ENCODE peak calls at places on chromosomes 7 and 10, in ten cellular contexts. R, T, U, B, A, O, L, D, H and N are unnamed samples.

GRCh38 chr7:94344826-94345225 is 49.9 kb upstream of the COL1A2 start:
- DNase-seq in L (peak), U (no peak), D (no peak), R (no peak), A (no peak), H (no peak), B (peak), O (no peak), T (no peak), N (no peak)

GRCh38 chr10:89206402-89207180 is 526 bp downstream of the CH25H start:
- DNase-seq in T (no peak), R (peak), U (no peak), L (peak), B (no peak), D (peak), A (peak), O (peak), H (no peak), N (peak)

GRCh38 chr7:29866490-29866930 is 60.2 kb downstream of the WIPF3 start:
- DNase-seq in T (peak), D (peak), L (no peak), O (no peak), R (no peak), U (peak), B (peak), H (no peak), A (no peak), N (peak)

GRCh38 chr10:122192142-122192541 is 79.0 kb upstream of the BTBD16 start:
- DNase-seq in U (no peak), A (no peak), O (peak), H (no peak), B (no peak), D (no peak), L (no peak), T (no peak), R (no peak), N (peak)

GRCh38 chr7:94445696-94446194 is 51.0 kb downstream of the COL1A2 start:
- DNase-seq in H (no peak), A (no peak), R (no peak), O (no peak), L (no peak), U (no peak), B (no peak), T (no peak), D (no peak), N (no peak)

GRCh38 chr10:133089461-133089800 is 1.7 kb downstream of the ADGRA1 start:
- DNase-seq in A (no peak), H (no peak), D (no peak), T (no peak), U (no peak), O (no peak), L (no peak), R (no peak), B (no peak), N (no peak)

GRCh38 chr7:77419102-77419501 is 3.0 kb upstream of the GSAP start:
- DNase-seq in A (no peak), L (no peak), O (no peak), T (no peak), D (no peak), H (no peak), U (no peak), R (no peak), B (no peak), N (no peak)

GRCh38 chr7:116525298-116525912 is 569 bp downstream of the CAV1 start:
- DNase-seq in A (no peak), R (peak), D (peak), B (no peak), T (peak), H (no peak), L (peak), O (peak), U (no peak), N (peak)

GRCh38 chr7:2018786-2019692 is 213.7 kb downstream of the MAD1L1 start:
- DNase-seq in O (peak), D (peak), B (peak), L (peak), R (peak), T (no peak), U (peak), H (peak), A (no peak), N (peak)

DNA sequence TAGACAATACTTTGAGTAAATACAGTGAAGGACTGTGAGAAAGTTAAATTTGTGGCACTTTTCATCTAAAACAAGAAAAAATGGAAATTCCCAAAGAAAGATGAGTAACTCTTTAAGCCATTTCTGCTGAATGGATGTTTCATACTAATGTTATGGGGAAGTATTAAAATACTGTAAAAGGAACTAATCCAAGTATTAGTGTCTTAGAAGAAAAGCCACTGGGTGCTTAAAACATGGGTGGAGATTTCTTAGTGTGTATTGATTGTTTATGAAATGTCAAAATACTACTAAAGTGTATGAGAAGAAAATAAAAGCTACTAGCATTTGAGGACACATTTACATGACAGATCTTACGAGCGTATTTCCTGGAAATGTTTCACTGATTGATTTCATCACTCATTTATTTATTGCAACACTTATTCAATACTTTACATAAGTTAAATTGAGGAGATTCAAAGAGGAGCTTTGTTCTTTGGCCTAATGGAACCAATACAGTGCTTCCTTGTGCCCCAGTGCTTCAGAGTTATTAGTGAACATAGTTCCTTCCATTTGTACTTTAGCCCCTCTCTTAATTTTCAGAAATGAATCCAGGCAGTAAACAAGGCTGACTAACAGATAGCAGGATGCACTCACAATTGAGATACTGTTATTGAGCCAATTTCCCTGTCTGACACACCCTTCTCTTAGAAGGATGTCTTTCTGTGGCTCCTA is 155.5 kb upstream of the AHR start:
- DNase-seq in D (no peak), B (no peak), U (no peak), L (peak), T (no peak), H (no peak), R (no peak), O (no peak), A (no peak), N (no peak)
- H3K4me3 ChIP-seq in D (peak), B (peak), U (peak), L (no peak), T (no peak), H (no peak), R (no peak), O (peak), A (peak), N (no peak)

GRCh38 chr10:123205041-123205440 is 50.8 kb downstream of the BUB3 start:
- DNase-seq in O (no peak), B (no peak), T (no peak), D (no peak), H (no peak), L (no peak), U (no peak), A (no peak), R (no peak), N (no peak)

GRCh38 chr10:123202526-123202925 is 48.3 kb downstream of the BUB3 start:
- DNase-seq in D (no peak), B (no peak), L (no peak), T (no peak), A (no peak), U (no peak), H (no peak), R (no peak), O (no peak), N (no peak)

GRCh38 chr10:123203393-123204126 is 49.4 kb downstream of the BUB3 start:
- DNase-seq in U (no peak), D (no peak), R (no peak), A (no peak), H (no peak), L (no peak), B (no peak), O (no peak), T (no peak), N (no peak)

GRCh38 chr10:123200510-123200909 is 46.3 kb downstream of the BUB3 start:
- DNase-seq in L (no peak), D (no peak), O (no peak), T (no peak), H (no peak), U (no peak), B (no peak), R (no peak), A (no peak), N (no peak)

GRCh38 chr10:123204127-123204461 is 49.9 kb downstream of the BUB3 start:
- DNase-seq in L (no peak), A (no peak), U (no peak), R (no peak), H (no peak), O (no peak), D (no peak), T (no peak), B (no peak), N (no peak)
- H3K4me3 ChIP-seq in L (no peak), A (no peak), U (no peak), R (no peak), H (no peak), O (no peak), D (no peak), T (no peak), B (no peak), N (no peak)

GRCh38 chr7:132993377-132994013 is 88.4 kb downstream of the CHCHD3 start:
- DNase-seq in B (no peak), D (no peak), H (no peak), R (no peak), L (no peak), O (no peak), U (no peak), A (no peak), T (no peak), N (no peak)

GRCh38 chr7:132998763-132999162 is 83.1 kb downstream of the CHCHD3 start:
- DNase-seq in A (no peak), H (no peak), B (no peak), O (no peak), R (no peak), D (no peak), U (no peak), L (no peak), T (no peak), N (no peak)

GRCh38 chr7:132999845-133000244 is 82.0 kb downstream of the CHCHD3 start:
- DNase-seq in L (no peak), B (no peak), R (no peak), T (no peak), U (no peak), H (no peak), O (no peak), A (no peak), D (no peak), N (no peak)

GRCh38 chr7:132997505-132997904 is 84.4 kb downstream of the CHCHD3 start:
- DNase-seq in U (no peak), D (no peak), O (no peak), R (no peak), A (no peak), T (no peak), H (no peak), B (no peak), L (no peak), N (no peak)

DNA sequence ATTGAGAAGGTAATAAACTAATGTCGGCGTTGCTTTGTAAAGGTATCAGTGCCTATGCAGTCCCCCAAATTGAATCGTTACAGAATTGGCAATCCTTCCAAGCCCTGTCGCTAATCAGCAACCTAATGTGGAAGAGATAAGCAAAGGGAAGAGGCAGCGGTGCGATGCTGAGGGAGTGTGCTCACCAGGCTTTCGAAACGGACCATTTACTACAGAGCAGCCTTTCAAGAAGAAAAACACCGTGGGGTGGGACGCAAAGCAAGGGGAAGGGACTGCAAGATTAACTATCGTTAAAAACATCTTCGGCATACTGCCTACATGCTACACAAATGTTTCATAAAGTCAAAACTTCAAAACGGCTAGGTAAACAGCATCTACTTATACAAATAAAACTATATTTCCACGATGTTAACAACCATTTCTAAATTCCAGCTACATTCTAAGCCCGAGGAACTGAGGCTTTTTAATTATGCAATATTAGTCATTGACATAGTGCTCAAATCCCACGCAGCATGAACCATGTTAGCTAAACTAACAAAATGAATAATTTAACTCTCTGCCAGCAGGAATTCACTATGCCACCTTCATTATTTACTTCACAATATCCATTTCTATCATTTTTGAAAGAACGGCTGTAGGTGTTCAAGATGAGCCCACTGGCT is 85.2 kb downstream of the CHCHD3 start:
- DNase-seq in D (no peak), B (no peak), T (no peak), R (no peak), O (no peak), H (peak), L (no peak), A (no peak), U (no peak), N (peak)
- H3K4me3 ChIP-seq in D (no peak), B (no peak), T (no peak), R (no peak), O (no peak), H (no peak), L (no peak), A (no peak), U (no peak), N (no peak)

GRCh38 chr10:60892571-60892970 is 51.4 kb downstream of the RHOBTB1 start:
- DNase-seq in U (no peak), D (no peak), O (no peak), R (no peak), A (no peak), L (no peak), H (no peak), B (no peak), T (no peak), N (no peak)
- H3K4me3 ChIP-seq in U (no peak), D (no peak), O (no peak), R (no peak), A (no peak), L (no peak), H (no peak), B (no peak), T (no peak), N (no peak)

GRCh38 chr7:82839555-82839954 is 323.1 kb downstream of the PCLO start:
- DNase-seq in H (no peak), U (no peak), T (no peak), A (no peak), O (no peak), L (no peak), B (no peak), R (no peak), D (no peak), N (no peak)
- H3K4me3 ChIP-seq in H (no peak), U (no peak), T (no peak), A (no peak), O (no peak), L (no peak), B (no peak), R (no peak), D (no peak), N (no peak)

GRCh38 chr10:103853428-103854264 is 1.7 kb downstream of the SH3PXD2A start:
- DNase-seq in T (no peak), R (peak), H (no peak), L (no peak), B (no peak), D (no peak), A (no peak), U (no peak), O (peak), N (no peak)

GRCh38 chr10:103854265-103854686 is 1.1 kb downstream of the SH3PXD2A start:
- DNase-seq in L (no peak), H (no peak), D (no peak), U (no peak), T (no peak), O (no peak), B (no peak), R (peak), A (no peak), N (peak)

GRCh38 chr10:103851261-103851660 is 4.1 kb downstream of the SH3PXD2A start:
- DNase-seq in A (no peak), R (peak), O (peak), L (no peak), B (no peak), D (no peak), T (no peak), U (no peak), H (no peak), N (no peak)

GRCh38 chr10:103852189-103852711 is 3.1 kb downstream of the SH3PXD2A start:
- DNase-seq in D (peak), U (peak), R (peak), L (no peak), B (no peak), O (peak), A (no peak), H (no peak), T (no peak), N (no peak)

DNA sequence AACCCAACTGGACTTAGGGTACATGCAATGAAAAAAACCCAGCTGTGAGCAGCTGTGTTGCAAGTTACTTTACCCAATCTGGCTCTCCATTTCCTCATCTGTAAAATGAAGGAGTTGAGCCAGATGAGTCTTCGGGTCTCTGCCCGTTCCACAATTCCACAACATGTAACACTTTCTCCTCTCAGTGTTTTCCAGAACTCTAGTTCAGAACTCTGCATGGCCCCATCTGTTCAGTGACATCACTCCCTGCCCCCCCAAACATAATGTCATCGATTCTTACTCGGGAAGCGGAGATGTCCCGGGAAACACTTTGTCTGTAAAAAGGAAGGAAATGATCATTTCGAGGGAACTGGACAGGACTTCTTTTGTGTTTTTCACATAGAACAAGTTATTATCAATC is 2.5 kb downstream of the SH3PXD2A start:
- DNase-seq in B (no peak), H (no peak), A (no peak), L (no peak), U (peak), R (no peak), T (no peak), O (peak), D (no peak), N (no peak)
- H3K4me3 ChIP-seq in B (no peak), H (no peak), A (no peak), L (peak), U (peak), R (no peak), T (no peak), O (peak), D (no peak), N (peak)

DNA sequence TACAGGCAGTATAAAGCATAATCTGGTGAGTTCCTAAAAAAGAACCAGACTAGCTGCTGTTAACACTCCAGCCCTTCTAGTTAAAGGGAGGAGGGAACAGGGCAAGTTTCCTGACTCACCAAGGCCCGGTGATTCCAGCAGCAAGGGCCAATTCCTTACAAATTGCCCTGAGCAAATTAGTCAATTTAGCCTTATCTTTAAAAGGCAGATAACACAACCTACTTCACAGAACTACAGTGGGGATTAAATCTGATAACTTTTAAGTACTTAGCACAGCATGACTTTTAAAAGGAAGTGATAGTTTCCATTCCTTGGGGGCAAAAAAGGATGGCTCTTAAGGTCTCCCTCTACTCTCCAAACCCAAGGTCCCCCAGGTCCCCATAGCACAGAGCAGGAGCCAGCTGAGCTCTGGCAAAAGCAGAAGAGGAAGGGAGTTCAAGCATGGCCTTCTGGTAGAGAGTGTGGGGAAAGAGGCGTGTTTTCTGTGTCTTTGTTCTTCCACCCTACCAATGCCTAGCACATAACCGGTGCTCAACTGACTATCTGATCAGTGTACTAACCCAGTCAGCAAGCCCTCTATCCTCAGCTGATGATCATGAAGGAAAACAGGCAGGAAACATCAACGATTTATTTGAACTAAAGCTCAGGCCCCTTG is 4.0 kb downstream of the CDCA7L start:
- DNase-seq in H (no peak), U (no peak), L (peak), O (no peak), D (peak), B (no peak), R (no peak), T (no peak), A (no peak), N (peak)
- H3K4me3 ChIP-seq in H (no peak), U (no peak), L (no peak), O (no peak), D (no peak), B (no peak), R (no peak), T (no peak), A (no peak), N (no peak)

GRCh38 chr10:22317121-22317370 is 858 bp downstream of the COMMD3 start:
- DNase-seq in D (no peak), L (no peak), U (no peak), O (no peak), R (peak), A (no peak), B (no peak), H (no peak), T (no peak), N (no peak)
- H3K4me3 ChIP-seq in D (peak), L (peak), U (peak), O (peak), R (peak), A (peak), B (peak), H (peak), T (peak), N (peak)

GRCh38 chr10:33328253-33328652 is 6.2 kb downstream of the NRP1 start:
- DNase-seq in H (no peak), O (no peak), L (no peak), U (no peak), R (no peak), T (no peak), D (no peak), A (no peak), B (no peak), N (no peak)
- H3K4me3 ChIP-seq in H (no peak), O (no peak), L (no peak), U (peak), R (no peak), T (no peak), D (no peak), A (no peak), B (no peak), N (peak)

DNA sequence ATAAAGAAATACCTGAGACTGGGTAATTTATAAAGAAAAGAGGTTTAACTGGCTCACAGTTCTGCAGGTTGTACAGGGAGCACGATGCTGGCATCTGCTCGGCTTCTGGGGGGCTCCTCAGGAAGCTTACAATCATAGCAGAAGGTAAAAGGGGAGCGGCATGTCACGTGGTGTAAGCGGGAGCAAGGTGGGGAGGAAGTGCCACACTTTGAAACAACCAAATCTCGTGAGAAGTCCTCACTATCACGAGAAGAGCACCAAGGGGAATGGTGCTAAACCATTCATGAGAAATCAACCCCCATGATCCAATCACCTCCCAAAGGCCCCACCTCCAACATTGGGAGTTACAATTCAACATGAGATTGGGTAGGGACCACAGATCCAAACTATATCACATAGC is 67.7 kb downstream of the AKR1B1 start:
- DNase-seq in B (no peak), R (no peak), L (no peak), T (no peak), D (no peak), H (no peak), O (no peak), U (no peak), A (no peak), N (no peak)
- H3K4me3 ChIP-seq in B (no peak), R (no peak), L (no peak), T (no peak), D (no peak), H (no peak), O (no peak), U (no peak), A (no peak), N (no peak)